ENCODE peak calls at places on chromosomes 16 and 17, in seven cellular contexts. M is activated CD4-positive, alpha-beta memory T cell treated with anti-CD3 and anti-CD28 coated beads, Interleukin-2, amount 10 ng/mL, durations not matched to agents 7 days and 5 days; S is Kasumi-1; G is GM19239; P is NT2/D1; B is left kidney; V is smooth muscle cell of the brain vasculature. H is an unnamed sample.

GRCh38 chr17:74943808-74944522 is 8.3 kb downstream of the OTOP3 start:
- DNase-seq in M (no peak), S (no peak), G (no peak), P (no peak), B (no peak), V (no peak), H (no peak)

GRCh38 chr17:70521821-70522256 is 352.5 kb downstream of the KCNJ2 start:
- DNase-seq in M (no peak), S (no peak), G (no peak), P (no peak), B (no peak), V (no peak), H (no peak)

GRCh38 chr16:68265078-68265925 is 976 bp downstream of the SLC7A6 start:
- DNase-seq in M (peak; percentile 48), S (peak; percentile 82), G (no peak), P (no peak), B (peak; percentile 67), V (no peak), H (no peak)

GRCh38 chr16:71789136-71789535 is 19.5 kb downstream of the AP1G1 start:
- DNase-seq in M (no peak), S (no peak), G (no peak), P (no peak), B (no peak), V (no peak), H (no peak)

GRCh38 chr17:62179525-62180161 is 114.6 kb upstream of the MED13 start:
- DNase-seq in M (no peak), S (peak; percentile 57), G (no peak), P (no peak), B (no peak), V (peak; percentile 29), H (no peak)

GRCh38 chr17:12429125-12429524 is 236.6 kb upstream of the MYOCD start:
- DNase-seq in M (no peak), S (no peak), G (no peak), P (no peak), B (no peak), V (no peak), H (no peak)

GRCh38 chr16:17567455-17567854 is 96.7 kb upstream of the XYLT1 start:
- DNase-seq in M (no peak), S (no peak), G (no peak), P (no peak), B (no peak), V (no peak), H (no peak)

GRCh38 chr17:28532063-28532960 is 20.1 kb downstream of the UNC119 start:
- DNase-seq in M (no peak), S (no peak), G (no peak), P (no peak), B (peak; percentile 88), V (no peak), H (no peak)

GRCh38 chr16:84947022-84947421 is 64.3 kb downstream of the ZDHHC7 start:
- DNase-seq in M (no peak), S (peak; percentile 81), G (no peak), P (no peak), B (peak; percentile 41), V (no peak), H (no peak)

GRCh38 chr17:57924677-57925076 is 30.5 kb downstream of the CUEDC1 start:
- DNase-seq in M (no peak), S (no peak), G (no peak), P (no peak), B (peak; percentile 80), V (no peak), H (no peak)

GRCh38 chr17:13197586-13197985 is 179.8 kb upstream of the ELAC2 start:
- DNase-seq in M (no peak), S (no peak), G (no peak), P (no peak), B (no peak), V (no peak), H (no peak)

GRCh38 chr17:9924735-9925191 is 19.7 kb upstream of the RCVRN start:
- DNase-seq in M (no peak), S (peak; percentile 54), G (peak; percentile 62), P (peak; percentile 49), B (peak; percentile 96), V (peak; percentile 50), H (peak; percentile 21)

GRCh38 chr16:72836985-72837384 is 210.9 kb downstream of the ZFHX3 start:
- DNase-seq in M (no peak), S (no peak), G (no peak), P (no peak), B (no peak), V (no peak), H (no peak)

GRCh38 chr17:77282524-77283515 is 142.1 kb downstream of the SEC14L1 start:
- DNase-seq in M (no peak), S (no peak), G (no peak), P (no peak), B (peak; percentile 51), V (no peak), H (no peak)

GRCh38 chr17:82821554-82821953 is 18.3 kb downstream of the ZNF750 start:
- DNase-seq in M (no peak), S (no peak), G (no peak), P (no peak), B (no peak), V (no peak), H (no peak)

GRCh38 chr17:17784599-17785264 is 52.1 kb downstream of the SREBF1 start:
- DNase-seq in M (peak; percentile 21), S (peak; percentile 7), G (no peak), P (no peak), B (no peak), V (no peak), H (no peak)

GRCh38 chr17:77365584-77366186 is 224.9 kb downstream of the SEC14L1 start:
- DNase-seq in M (no peak), S (peak; percentile 46), G (no peak), P (no peak), B (no peak), V (no peak), H (peak; percentile 66)

GRCh38 chr17:4948166-4948996 is at the start of gene PFN1:
- DNase-seq in M (peak; percentile 94), S (peak; percentile 75), G (peak; percentile 73), P (peak; percentile 69), B (peak; percentile 95), V (peak; percentile 84), H (peak; percentile 83)

GRCh38 chr17:12290207-12290606 is 269.5 kb downstream of the MAP2K4 start:
- DNase-seq in M (no peak), S (no peak), G (no peak), P (no peak), B (no peak), V (no peak), H (no peak)

H was measured in AG04450.